ENCODE peak calls at places on chromosomes 4 and X, in five cellular contexts. W is HFFc6, D is left colon, J is nephron progenitor cell, T is fibroblast of lung. L is an unnamed sample.

GRCh38 chr4:89511776-89512175 is 204.2 kb upstream of the GPRIN3 start:
- DNase-seq in W (no peak), D (no peak), J (no peak), T (no peak), L (no peak)

GRCh38 chr4:174358823-174359222 is 75.1 kb downstream of the CEP44 start:
- DNase-seq in W (peak; percentile 29), D (no peak), J (no peak), T (peak; percentile 81), L (no peak)

GRCh38 chrX:103845165-103845653 is 13.2 kb upstream of the RAB9B start:
- DNase-seq in W (peak; percentile 76), D (peak; percentile 41), J (peak; percentile 64), T (peak; percentile 85), L (peak; percentile 74)

GRCh38 chr4:188031751-188032150 is 36.2 kb downstream of the ZFP42 start:
- DNase-seq in W (no peak), D (no peak), J (no peak), T (no peak), L (no peak)

GRCh38 chrX:85992811-85993229 is 54.5 kb downstream of the CHM start:
- DNase-seq in W (peak; percentile 35), D (no peak), J (no peak), T (peak; percentile 55), L (no peak)

GRCh38 chr4:187380181-187380581 is 615.4 kb upstream of the ZFP42 start:
- DNase-seq in W (peak; percentile 24), D (no peak), J (no peak), T (no peak), L (no peak)

GRCh38 chrX:39921838-39922237 is 175.9 kb downstream of the BCOR start:
- DNase-seq in W (no peak), D (no peak), J (no peak), T (no peak), L (no peak)

GRCh38 chr4:57083107-57083506 is 27.1 kb downstream of the IGFBP7 start:
- DNase-seq in W (no peak), D (no peak), J (no peak), T (peak; percentile 65), L (no peak)

GRCh38 chrX:124338733-124339514 is 6.5 kb downstream of the TEX13D start:
- DNase-seq in W (no peak), D (no peak), J (no peak), T (no peak), L (no peak)